ENCODE peak calls at places on chromosome 6, in six cellular contexts. One of them, this sample, is unnamed.

GRCh38 chr6:111031151-111031550 is 49.3 kb downstream of the RPF2 start:
- DNase-seq in endodermal cell: no peak
- DNase-seq in left lung: no peak
- DNase-seq in neural progenitor cell: no peak
- DNase-seq in astrocyte: no peak
- DNase-seq in right atrium auricular region: no peak
- DNase-seq in this sample: no peak

GRCh38 chr6:132715204-132715603 is 1.3 kb upstream of the VNN1 start:
- DNase-seq in endodermal cell: peak; percentile 90
- DNase-seq in left lung: no peak
- DNase-seq in neural progenitor cell: peak; percentile 75
- DNase-seq in astrocyte: peak; percentile 37
- DNase-seq in right atrium auricular region: no peak
- DNase-seq in this sample: peak; percentile 68

GRCh38 chr6:26457407-26457795 is 354 bp upstream of the BTN2A1 start:
- DNase-seq in endodermal cell: peak; percentile 79
- DNase-seq in left lung: peak; percentile 41
- DNase-seq in neural progenitor cell: no peak
- DNase-seq in astrocyte: no peak
- DNase-seq in right atrium auricular region: no peak
- DNase-seq in this sample: no peak

GRCh38 chr6:13762648-13763441 is 51.2 kb upstream of the RANBP9 start:
- DNase-seq in endodermal cell: no peak
- DNase-seq in left lung: peak; percentile 67
- DNase-seq in neural progenitor cell: no peak
- DNase-seq in astrocyte: peak; percentile 94
- DNase-seq in right atrium auricular region: no peak
- DNase-seq in this sample: peak; percentile 84

GRCh38 chr6:1554881-1555569 is 54.7 kb upstream of the FOXC1 start:
- DNase-seq in endodermal cell: peak; percentile 81
- DNase-seq in left lung: peak; percentile 71
- DNase-seq in neural progenitor cell: peak; percentile 78
- DNase-seq in astrocyte: peak; percentile 20
- DNase-seq in right atrium auricular region: peak; percentile 73
- DNase-seq in this sample: peak; percentile 84

GRCh38 chr6:132140150-132140549 is 189.0 kb upstream of the CCN2 start:
- DNase-seq in endodermal cell: no peak
- DNase-seq in left lung: no peak
- DNase-seq in neural progenitor cell: no peak
- DNase-seq in astrocyte: no peak
- DNase-seq in right atrium auricular region: no peak
- DNase-seq in this sample: no peak

GRCh38 chr6:169622618-169623017 is 79.2 kb downstream of the WDR27 start:
- DNase-seq in endodermal cell: no peak
- DNase-seq in left lung: no peak
- DNase-seq in neural progenitor cell: no peak
- DNase-seq in astrocyte: no peak
- DNase-seq in right atrium auricular region: no peak
- DNase-seq in this sample: no peak

GRCh38 chr6:138211048-138211581 is 7.2 kb downstream of the PBOV1 start:
- DNase-seq in endodermal cell: no peak
- DNase-seq in left lung: no peak
- DNase-seq in neural progenitor cell: peak; percentile 56
- DNase-seq in astrocyte: no peak
- DNase-seq in right atrium auricular region: no peak
- DNase-seq in this sample: no peak

GRCh38 chr6:82555801-82556200 is 192.2 kb downstream of the TPBG start:
- DNase-seq in endodermal cell: no peak
- DNase-seq in left lung: no peak
- DNase-seq in neural progenitor cell: no peak
- DNase-seq in astrocyte: peak; percentile 54
- DNase-seq in right atrium auricular region: no peak
- DNase-seq in this sample: no peak

GRCh38 chr6:84623956-84624680 is 140.3 kb downstream of the TBX18 start:
- DNase-seq in endodermal cell: no peak
- DNase-seq in left lung: no peak
- DNase-seq in neural progenitor cell: no peak
- DNase-seq in astrocyte: peak; percentile 94
- DNase-seq in right atrium auricular region: peak; percentile 67
- DNase-seq in this sample: no peak

GRCh38 chr6:5398530-5398929 is 137.2 kb downstream of the FARS2 start:
- DNase-seq in endodermal cell: no peak
- DNase-seq in left lung: no peak
- DNase-seq in neural progenitor cell: peak; percentile 47
- DNase-seq in astrocyte: peak; percentile 39
- DNase-seq in right atrium auricular region: no peak
- DNase-seq in this sample: no peak

DNA sequence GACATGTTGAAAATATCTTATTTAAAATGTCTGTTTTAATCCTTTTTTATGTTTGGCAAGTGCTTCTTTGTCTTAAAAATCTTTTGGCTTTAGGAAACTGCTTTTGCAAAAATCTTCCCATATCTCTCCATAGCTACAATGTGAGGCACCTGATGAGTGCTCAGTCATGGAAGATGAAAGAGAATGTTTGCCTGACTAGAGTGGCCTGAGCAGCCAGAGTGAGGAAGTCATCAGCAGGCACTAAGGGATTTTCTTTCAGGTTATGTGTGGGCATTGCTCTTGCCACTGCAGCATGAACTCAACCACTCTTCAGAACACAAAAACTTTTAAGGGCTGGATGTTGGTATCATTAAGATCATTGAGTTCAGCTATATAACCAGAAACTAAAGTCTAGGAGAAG is 47.9 kb downstream of the AKIRIN2 start:
- DNase-seq in endodermal cell: no peak
- DNase-seq in left lung: no peak
- DNase-seq in neural progenitor cell: no peak
- DNase-seq in astrocyte: no peak
- DNase-seq in right atrium auricular region: no peak
- DNase-seq in this sample: no peak
- H3K27ac ChIP-seq in endodermal cell: no peak overlapping the region
- H3K27ac ChIP-seq in left lung: no peak overlapping the region
- H3K27ac ChIP-seq in neural progenitor cell: peak overlapping the region; percentile 40
- H3K27ac ChIP-seq in astrocyte: no peak overlapping the region
- H3K27ac ChIP-seq in right atrium auricular region: no peak overlapping the region
- H3K27ac ChIP-seq in this sample: no peak overlapping the region

GRCh38 chr6:129671442-129672344 is 38.3 kb downstream of the ARHGAP18 start:
- DNase-seq in endodermal cell: no peak
- DNase-seq in left lung: peak; percentile 59
- DNase-seq in neural progenitor cell: peak; percentile 33
- DNase-seq in astrocyte: no peak
- DNase-seq in right atrium auricular region: no peak
- DNase-seq in this sample: no peak
- H3K4me3 ChIP-seq in endodermal cell: no peak overlapping the region
- H3K4me3 ChIP-seq in left lung: no peak overlapping the region
- H3K4me3 ChIP-seq in neural progenitor cell: no peak overlapping the region
- H3K4me3 ChIP-seq in astrocyte: no peak overlapping the region
- H3K4me3 ChIP-seq in right atrium auricular region: no peak overlapping the region
- H3K4me3 ChIP-seq in this sample: no peak overlapping the region

DNA sequence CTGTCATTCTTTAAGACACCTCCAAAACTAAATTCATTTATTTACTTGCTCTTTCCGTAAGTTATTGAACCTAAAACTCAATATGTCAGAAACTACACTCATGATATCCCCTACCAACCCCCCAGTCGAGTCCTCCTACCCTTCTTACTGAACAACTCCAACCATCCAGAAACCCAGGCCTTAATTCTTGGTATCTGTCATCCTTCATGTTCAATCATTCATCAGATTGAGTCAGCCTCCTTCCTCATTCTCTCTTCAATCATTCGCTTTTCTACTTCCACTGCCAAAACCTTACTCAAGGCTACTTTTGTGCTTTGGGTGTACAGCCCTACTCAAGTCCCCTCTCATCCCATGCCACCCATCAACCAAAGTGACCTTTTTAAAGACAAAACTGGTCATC is 95.7 kb downstream of the SMLR1 start:
- DNase-seq in endodermal cell: no peak
- DNase-seq in left lung: no peak
- DNase-seq in neural progenitor cell: no peak
- DNase-seq in astrocyte: no peak
- DNase-seq in right atrium auricular region: no peak
- DNase-seq in this sample: no peak
- TF ChIP-seq CTCF in endodermal cell: no peak
- TF ChIP-seq CTCF in left lung: no peak
- TF ChIP-seq CTCF in neural progenitor cell: no peak
- TF ChIP-seq CTCF in astrocyte: no peak
- TF ChIP-seq CTCF in right atrium auricular region: no peak
- TF ChIP-seq CTCF in this sample: no peak

GRCh38 chr6:134534708-134535149 is 216.8 kb upstream of the SGK1 start:
- DNase-seq in endodermal cell: no peak
- DNase-seq in left lung: no peak
- DNase-seq in neural progenitor cell: no peak
- DNase-seq in astrocyte: peak; percentile 63
- DNase-seq in right atrium auricular region: no peak
- DNase-seq in this sample: no peak

GRCh38 chr6:134537146-134537555 is 219.2 kb upstream of the SGK1 start:
- DNase-seq in endodermal cell: no peak
- DNase-seq in left lung: no peak
- DNase-seq in neural progenitor cell: no peak
- DNase-seq in astrocyte: peak; percentile 93
- DNase-seq in right atrium auricular region: no peak
- DNase-seq in this sample: no peak

GRCh38 chr6:134533991-134534390 is 216.1 kb upstream of the SGK1 start:
- DNase-seq in endodermal cell: no peak
- DNase-seq in left lung: no peak
- DNase-seq in neural progenitor cell: no peak
- DNase-seq in astrocyte: no peak
- DNase-seq in right atrium auricular region: no peak
- DNase-seq in this sample: no peak

GRCh38 chr6:134532694-134533624 is 215.0 kb upstream of the SGK1 start:
- DNase-seq in endodermal cell: no peak
- DNase-seq in left lung: no peak
- DNase-seq in neural progenitor cell: no peak
- DNase-seq in astrocyte: peak; percentile 29
- DNase-seq in right atrium auricular region: no peak
- DNase-seq in this sample: no peak

DNA sequence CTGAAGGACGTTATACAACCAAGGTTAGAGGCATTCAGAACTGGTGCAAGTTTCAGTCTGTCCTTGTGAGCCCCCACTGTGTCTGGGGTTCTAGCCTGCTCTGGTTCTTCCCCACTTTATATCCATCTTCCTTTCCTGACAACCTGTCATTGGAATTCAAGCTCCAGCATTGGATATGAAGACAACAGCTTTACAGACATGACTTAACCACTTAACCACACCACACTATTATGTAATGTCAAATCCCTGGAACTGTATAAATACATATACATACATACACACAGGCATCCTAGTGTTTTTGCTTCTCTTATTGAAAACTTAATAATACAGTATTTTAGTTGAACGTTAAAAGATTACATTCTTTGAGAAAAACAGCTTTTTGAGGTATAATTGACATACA is 217.9 kb upstream of the SGK1 start:
- DNase-seq in endodermal cell: no peak
- DNase-seq in left lung: no peak
- DNase-seq in neural progenitor cell: no peak
- DNase-seq in astrocyte: no peak
- DNase-seq in right atrium auricular region: no peak
- DNase-seq in this sample: no peak
- H3K27ac ChIP-seq in endodermal cell: no peak overlapping the region
- H3K27ac ChIP-seq in left lung: no peak overlapping the region
- H3K27ac ChIP-seq in neural progenitor cell: no peak overlapping the region
- H3K27ac ChIP-seq in astrocyte: no peak overlapping the region
- H3K27ac ChIP-seq in right atrium auricular region: peak overlapping the region; percentile 27
- H3K27ac ChIP-seq in this sample: no peak overlapping the region

GRCh38 chr6:19413323-19413722 is 423.8 kb upstream of the ID4 start:
- DNase-seq in endodermal cell: no peak
- DNase-seq in left lung: no peak
- DNase-seq in neural progenitor cell: no peak
- DNase-seq in astrocyte: peak; percentile 78
- DNase-seq in right atrium auricular region: no peak
- DNase-seq in this sample: no peak

GRCh38 chr6:19417713-19418112 is 419.5 kb upstream of the ID4 start:
- DNase-seq in endodermal cell: no peak
- DNase-seq in left lung: no peak
- DNase-seq in neural progenitor cell: no peak
- DNase-seq in astrocyte: peak; percentile 85
- DNase-seq in right atrium auricular region: no peak
- DNase-seq in this sample: no peak

GRCh38 chr6:19415605-19416326 is 421.4 kb upstream of the ID4 start:
- DNase-seq in endodermal cell: no peak
- DNase-seq in left lung: no peak
- DNase-seq in neural progenitor cell: no peak
- DNase-seq in astrocyte: peak; percentile 81
- DNase-seq in right atrium auricular region: no peak
- DNase-seq in this sample: no peak

GRCh38 chr6:19416811-19417210 is 420.4 kb upstream of the ID4 start:
- DNase-seq in endodermal cell: no peak
- DNase-seq in left lung: no peak
- DNase-seq in neural progenitor cell: no peak
- DNase-seq in astrocyte: no peak
- DNase-seq in right atrium auricular region: no peak
- DNase-seq in this sample: no peak
- H3K4me3 ChIP-seq in endodermal cell: no peak overlapping the region
- H3K4me3 ChIP-seq in left lung: no peak overlapping the region
- H3K4me3 ChIP-seq in neural progenitor cell: no peak overlapping the region
- H3K4me3 ChIP-seq in astrocyte: no peak overlapping the region
- H3K4me3 ChIP-seq in right atrium auricular region: no peak overlapping the region
- H3K4me3 ChIP-seq in this sample: no peak overlapping the region

This sample was measured in tibial artery.